ENCODE peak calls at places on chromosomes 5 and 9, in four cellular contexts. C is spleen, H is sigmoid colon, K is esophagus squamous epithelium. U is an unnamed sample. For H3K4me1, the result is how much of the 10 kb centered on the place peaks cover.

GRCh38 chr5:67301285-67301904 is 104.8 kb upstream of the CD180 start:
- DNase-seq in C (no peak), K (peak), H (peak), U (peak)

GRCh38 chr9:4197548-4197947 is 102.3 kb downstream of the GLIS3 start:
- DNase-seq in C (no peak), H (no peak), K (no peak), U (no peak)

GRCh38 chr9:137611623-137612609 is 6.4 kb downstream of the ARRDC1 start:
- DNase-seq in C (no peak), H (no peak), K (no peak), U (no peak)

GRCh38 chr9:136578915-136579637 is 33.2 kb upstream of the NOTCH1 start:
- DNase-seq in K (no peak), C (no peak), H (no peak), U (no peak)

GRCh38 chr9:112086627-112087026 is 88.5 kb downstream of the SUSD1 start:
- DNase-seq in C (no peak), H (no peak), K (no peak), U (no peak)

GRCh38 chr5:129963359-129963758 is 59.1 kb downstream of the CHSY3 start:
- DNase-seq in C (no peak), H (no peak), K (no peak), U (no peak)

GRCh38 chr9:71202931-71203330 is 81.5 kb upstream of the TRPM3 start:
- DNase-seq in K (no peak), C (no peak), H (no peak), U (no peak)

GRCh38 chr5:150615141-150615699 is 25.2 kb upstream of the SYNPO start:
- DNase-seq in K (no peak), H (no peak), C (no peak), U (no peak)

GRCh38 chr9:101449071-101449721 is 13.6 kb upstream of the ALDOB start:
- DNase-seq in H (peak), K (no peak), C (peak), U (peak)

GRCh38 chr5:126450388-126450787 is 27.2 kb downstream of the GRAMD2B start:
- DNase-seq in K (no peak), H (no peak), C (no peak), U (no peak)

GRCh38 chr5:138463335-138464017 is 1.8 kb upstream of the EGR1 start:
- DNase-seq in K (no peak), C (no peak), H (peak), U (no peak)

GRCh38 chr9:136946893-136947891 is 2.1 kb downstream of the C8G start:
- DNase-seq in K (no peak), C (peak), H (peak), U (no peak)

GRCh38 chr9:127418037-127418471 is 6.1 kb upstream of the ZNF79 start:
- DNase-seq in C (no peak), K (no peak), H (no peak), U (no peak)

GRCh38 chr5:178201927-178202235 is 2.5 kb upstream of the HNRNPAB start:
- DNase-seq in H (peak), C (no peak), K (no peak), U (no peak)

GRCh38 chr9:130962418-130963316 is 23.6 kb upstream of the FIBCD1 start:
- DNase-seq in C (no peak), H (no peak), K (peak), U (no peak)

GRCh38 chr5:113771483-113771882 is 258.0 kb downstream of the YTHDC2 start:
- DNase-seq in C (no peak), H (no peak), K (no peak), U (no peak)

GRCh38 chr9:124595743-124596142 is 88.5 kb upstream of the NR5A1 start:
- DNase-seq in K (no peak), H (no peak), C (no peak), U (no peak)

GRCh38 chr9:131584858-131585257 is 39.5 kb downstream of the PRRT1B start:
- DNase-seq in H (no peak), C (peak), K (no peak), U (no peak)

GRCh38 chr9:37591775-37592107 is 656 bp downstream of the TOMM5 start:
- DNase-seq in H (no peak), C (no peak), K (no peak), U (no peak)

GRCh38 chr9:130466537-130467217 is 21.9 kb downstream of the ASS1 start:
- DNase-seq in H (no peak), K (no peak), C (no peak), U (no peak)

GRCh38 chr9:128393171-128393761 is 22.1 kb downstream of the URM1 start:
- DNase-seq in H (no peak), C (no peak), K (no peak), U (no peak)

GRCh38 chr9:92882276-92882675 is 4.4 kb upstream of the ZNF484 start:
- DNase-seq in K (no peak), C (peak), H (no peak), U (no peak)

GRCh38 chr9:112921549-112921948 is 30.9 kb upstream of the SLC46A2 start:
- DNase-seq in K (no peak), H (no peak), C (no peak), U (no peak)

GRCh38 chr5:36928947-36929346 is 52.4 kb downstream of the NIPBL start:
- DNase-seq in C (no peak), H (no peak), K (no peak), U (no peak)

GRCh38 chr5:66634601-66635000 is 38.4 kb downstream of the MAST4 start:
- DNase-seq in C (no peak), K (no peak), H (no peak), U (no peak)

GRCh38 chr9:75918154-75918553 is 27.7 kb downstream of the PCSK5 start:
- DNase-seq in H (no peak), K (no peak), C (no peak), U (no peak)

GRCh38 chr5:72390836-72391235 is 70.7 kb downstream of the PTCD2 start:
- DNase-seq in H (no peak), C (no peak), K (no peak), U (no peak)

GRCh38 chr5:54049144-54049543 is 261.2 kb downstream of the ARL15 start:
- DNase-seq in K (no peak), C (no peak), H (no peak), U (no peak)

GRCh38 chr5:77133061-77133758 is 46.1 kb upstream of the ZBED3 start:
- DNase-seq in C (no peak), K (peak), H (peak), U (peak)

GRCh38 chr9:75891277-75892167 is 1.0 kb downstream of the PCSK5 start:
- DNase-seq in H (peak), C (peak), K (no peak), U (peak)

GRCh38 chr5:105263522-105263921 is 1700.9 kb upstream of the NUDT12 start:
- DNase-seq in K (no peak), C (no peak), H (no peak), U (no peak)

GRCh38 chr9:121398374-121398773 is 28.3 kb upstream of the STOM start:
- DNase-seq in H (no peak), K (no peak), C (no peak), U (no peak)

GRCh38 chr5:85132269-85132668 is 747.6 kb upstream of the EDIL3 start:
- DNase-seq in H (no peak), C (no peak), K (no peak), U (no peak)

GRCh38 chr5:79831381-79831780 is 141.7 kb downstream of the CMYA5 start:
- DNase-seq in C (no peak), H (no peak), K (no peak), U (no peak)

GRCh38 chr5:79832911-79833310 is 143.3 kb downstream of the CMYA5 start:
- DNase-seq in H (no peak), C (no peak), K (no peak), U (no peak)

GRCh38 chr5:79831910-79832309 is 142.3 kb downstream of the CMYA5 start:
- DNase-seq in H (no peak), C (no peak), K (no peak), U (no peak)

GRCh38 chr5:79835220-79835714 is 145.6 kb downstream of the CMYA5 start:
- DNase-seq in K (no peak), C (no peak), H (no peak), U (no peak)

DNA sequence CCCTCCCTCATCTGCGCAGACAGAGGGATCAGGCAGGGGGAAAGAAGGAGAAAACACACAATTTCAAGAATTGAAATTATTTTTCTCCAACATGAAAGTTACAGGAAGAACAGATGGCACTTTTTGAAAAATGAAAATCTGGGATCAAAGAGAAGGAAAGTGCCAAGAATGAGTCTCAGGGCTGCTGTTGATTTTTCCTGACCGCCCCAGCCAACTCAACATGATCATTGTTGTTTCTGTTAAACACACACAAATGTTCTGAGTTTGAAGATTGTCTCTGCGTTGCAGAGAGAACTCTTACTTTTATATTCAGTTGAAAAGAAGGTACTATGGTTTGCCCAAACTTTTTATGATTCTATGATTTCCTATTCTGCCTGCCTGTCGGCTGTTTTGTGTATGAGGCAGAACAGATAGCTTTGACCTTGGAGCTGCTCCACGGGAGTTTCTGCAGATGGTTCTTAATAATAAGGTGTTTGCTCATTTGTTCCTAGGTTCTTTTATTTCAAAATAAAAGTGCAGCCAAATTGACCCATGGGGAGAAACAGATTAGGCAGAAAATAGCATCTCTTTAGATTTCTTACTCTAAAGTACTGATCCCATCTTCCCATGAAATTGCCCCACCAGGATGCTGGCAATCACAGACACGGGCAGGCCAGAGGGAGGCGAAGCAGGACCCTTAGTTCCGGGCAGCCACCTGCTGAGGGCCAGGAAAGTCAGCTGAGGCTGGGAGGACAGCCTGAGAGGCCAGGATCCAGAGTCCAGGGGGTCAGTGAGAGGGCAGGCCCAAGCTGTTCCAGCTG is 145.0 kb downstream of the CMYA5 start:
- DNase-seq in K (no peak), H (no peak), C (no peak), U (no peak)
- TF ChIP-seq CTCF in K (no peak), H (no peak), C (no peak), U (no peak)

GRCh38 chr5:40755407-40756365 is at the start of gene TTC33:
- DNase-seq in K (peak), H (peak), C (peak), U (peak)
- TF ChIP-seq POLR2A in K (no peak), H (peak), C (no peak), U (peak)

DNA sequence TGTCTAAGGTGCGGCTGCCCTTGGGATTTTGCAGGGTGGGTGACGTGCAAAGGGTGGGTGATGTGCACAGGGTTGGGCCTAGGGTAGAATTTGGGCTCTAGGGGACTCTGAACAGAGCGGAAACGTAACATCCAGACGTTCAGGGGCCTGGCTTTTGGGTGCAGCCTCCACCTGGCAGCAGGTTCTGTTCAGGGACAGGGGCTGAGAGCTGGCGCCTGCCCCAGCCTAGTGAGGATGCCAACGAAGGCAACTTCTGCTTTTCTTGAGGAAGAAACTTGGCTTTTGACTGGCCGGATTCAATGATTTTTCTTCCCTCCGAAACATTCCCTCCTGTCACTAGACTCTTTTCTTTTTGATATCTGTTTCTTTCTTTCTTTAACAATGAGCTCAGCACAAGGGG is 38.7 kb upstream of the SLC6A19 start:
- DNase-seq in C (no peak), K (no peak), H (no peak), U (no peak)
- H3K4me1 ChIP-seq in C (under half), K (under half), H (under half), U (under half)

GRCh38 chr5:174453690-174454089 is 270.7 kb upstream of the MSX2 start:
- DNase-seq in C (no peak), H (no peak), K (no peak), U (no peak)
- TF ChIP-seq CTCF in C (no peak), H (no peak), K (no peak), U (no peak)

U was measured in tibial nerve.